ENCODE peak calls at places on chromosomes 1 and 21, in seven cellular contexts. Z is psoas muscle, V is progenitor cell of endocrine pancreas, Q is thoracic aorta, H is mucosa of descending colon, O is cardiac fibroblast, F is BJ. B is an unnamed sample.
A peak's percentile ranks its signal among the peaks of the same experiment; 100 is the strongest.

GRCh38 chr1:24830680-24831272 is 85.5 kb downstream of the CLIC4 start:
- DNase-seq in Z (no peak), V (no peak), Q (no peak), H (no peak), O (peak; percentile 86), F (peak; percentile 20), B (peak; percentile 50)

GRCh38 chr1:187928288-187928687 is 1099.5 kb downstream of the PLA2G4A start:
- DNase-seq in Z (no peak), V (no peak), Q (no peak), H (no peak), O (peak; percentile 55), F (no peak), B (peak; percentile 36)

GRCh38 chr1:244904119-244904518 is 39.8 kb upstream of the HNRNPU start:
- DNase-seq in Z (no peak), V (no peak), Q (no peak), H (no peak), O (no peak), F (no peak), B (no peak)

GRCh38 chr1:54132485-54132884 is 20.3 kb downstream of the CDCP2 start:
- DNase-seq in Z (no peak), V (no peak), Q (no peak), H (no peak), O (no peak), F (no peak), B (no peak)

GRCh38 chr1:41629136-41629535 is 144.7 kb upstream of the EDN2 start:
- DNase-seq in Z (no peak), V (no peak), Q (no peak), H (no peak), O (no peak), F (no peak), B (no peak)

GRCh38 chr1:190578015-190578414 is 100.4 kb upstream of the BRINP3 start:
- DNase-seq in Z (no peak), V (no peak), Q (no peak), H (no peak), O (no peak), F (no peak), B (no peak)

GRCh38 chr1:152348447-152348846 is 11.4 kb downstream of the FLG2 start:
- DNase-seq in Z (no peak), V (no peak), Q (no peak), H (no peak), O (no peak), F (no peak), B (no peak)

GRCh38 chr1:243946946-243947345 is 96.9 kb upstream of the AKT3 start:
- DNase-seq in Z (no peak), V (no peak), Q (no peak), H (no peak), O (peak; percentile 25), F (no peak), B (peak; percentile 47)

GRCh38 chr1:8345621-8346415 is 27.9 kb downstream of the SLC45A1 start:
- DNase-seq in Z (no peak), V (no peak), Q (no peak), H (no peak), O (no peak), F (no peak), B (no peak)

GRCh38 chr21:34807146-34807880 is 138.5 kb downstream of the CLIC6 start:
- DNase-seq in Z (no peak), V (no peak), Q (peak; percentile 30), H (no peak), O (peak; percentile 91), F (peak; percentile 70), B (peak; percentile 65)

GRCh38 chr1:183628537-183628936 is 7.0 kb downstream of the ARPC5 start:
- DNase-seq in Z (no peak), V (no peak), Q (no peak), H (no peak), O (no peak), F (no peak), B (no peak)

GRCh38 chr1:165851034-165851658 is 23.7 kb downstream of the UCK2 start:
- DNase-seq in Z (no peak), V (no peak), Q (no peak), H (no peak), O (peak; percentile 19), F (no peak), B (peak; percentile 52)

GRCh38 chr1:162159515-162159914 is 90.0 kb downstream of the NOS1AP start:
- DNase-seq in Z (no peak), V (no peak), Q (no peak), H (peak; percentile 71), O (no peak), F (no peak), B (no peak)

GRCh38 chr1:46064708-46065107 is 67.7 kb downstream of the PIK3R3 start:
- DNase-seq in Z (no peak), V (no peak), Q (no peak), H (no peak), O (no peak), F (no peak), B (no peak)

GRCh38 chr1:243455760-243456651 is 200.2 kb downstream of the SDCCAG8 start:
- DNase-seq in Z (no peak), V (no peak), Q (no peak), H (no peak), O (no peak), F (no peak), B (no peak)

GRCh38 chr1:236163460-236164153 is 21.3 kb downstream of the GPR137B start:
- DNase-seq in Z (no peak), V (no peak), Q (no peak), H (peak; percentile 41), O (no peak), F (no peak), B (peak; percentile 50)

DNA sequence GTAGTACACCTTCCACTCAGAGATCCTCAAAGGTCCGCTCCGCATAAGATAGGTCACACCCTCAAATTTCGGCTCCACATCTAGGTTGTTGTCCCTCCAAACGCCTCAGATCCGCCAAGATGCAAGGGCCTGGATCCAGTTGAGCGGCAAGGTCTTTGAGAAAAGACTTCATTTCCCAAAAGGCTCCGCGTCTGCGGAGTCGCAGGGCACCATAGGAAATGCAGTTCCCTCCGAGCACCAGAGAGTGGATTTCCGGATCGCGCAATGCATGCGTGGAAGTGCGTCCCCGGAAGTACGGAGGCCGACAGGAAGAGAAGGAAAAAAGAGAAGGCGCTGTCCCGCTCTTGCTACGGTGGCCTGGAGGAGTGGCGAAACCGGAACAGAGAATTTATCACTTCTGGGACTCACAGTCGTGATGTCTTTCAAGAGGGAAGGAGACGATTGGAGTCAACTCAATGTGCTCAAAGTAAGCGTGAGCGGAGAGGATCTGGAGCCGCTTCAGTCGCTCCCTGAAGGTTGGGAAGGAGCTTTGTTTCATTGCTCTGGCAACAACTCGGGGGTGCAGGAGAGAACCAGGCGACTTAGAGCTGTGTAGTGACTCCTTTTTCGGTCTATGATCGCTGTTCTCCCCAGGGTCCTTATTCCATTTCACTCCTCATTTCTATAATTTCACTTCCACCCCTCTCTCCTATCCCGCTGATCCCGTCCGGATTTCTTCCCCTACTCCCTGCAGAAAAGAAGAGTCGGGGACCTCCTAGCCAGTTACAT is at the start of the genes LYSMD1 and SCNM1:
- DNase-seq in Z (peak; percentile 98), V (peak; percentile 81), Q (peak; percentile 93), H (peak; percentile 99), O (peak; percentile 99), F (peak; percentile 93), B (peak; percentile 92)
- TF ChIP-seq CTCF in Z (no peak), V (no peak), Q (no peak), H (no peak), O (no peak), F (no peak), B (no peak)

DNA sequence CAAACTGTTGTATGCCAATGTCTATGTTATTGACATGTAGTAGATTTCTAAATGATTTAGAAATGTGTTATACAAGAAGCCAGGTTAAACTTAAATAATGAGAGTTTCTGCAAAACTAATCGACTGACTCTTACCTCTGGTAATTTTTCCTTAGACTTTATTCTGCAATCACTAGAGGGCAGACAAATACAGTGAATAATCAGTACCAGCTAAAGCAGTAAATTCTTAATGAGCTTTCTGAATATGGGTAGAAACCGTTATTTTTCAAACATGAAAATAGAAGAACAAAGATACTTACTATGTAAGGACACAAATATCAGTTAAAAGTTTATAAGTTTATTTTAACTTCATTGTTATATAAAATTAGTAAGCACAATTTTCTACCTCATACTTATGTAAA is 97.9 kb upstream of the RGS1 start:
- DNase-seq in Z (no peak), V (no peak), Q (no peak), H (no peak), O (peak; percentile 70), F (no peak), B (peak; percentile 41)
- TF ChIP-seq CTCF in Z (peak; percentile 24), V (peak; percentile 65), Q (peak; percentile 55), H (no peak), O (peak; percentile 39), F (peak; percentile 43), B (peak; percentile 27)

GRCh38 chr1:31401241-31401640 is 11.8 kb upstream of the SERINC2 start:
- DNase-seq in Z (no peak), V (no peak), Q (no peak), H (no peak), O (no peak), F (no peak), B (no peak)
- TF ChIP-seq CTCF in Z (no peak), V (no peak), Q (no peak), H (no peak), O (peak; percentile 7), F (no peak), B (no peak)

DNA sequence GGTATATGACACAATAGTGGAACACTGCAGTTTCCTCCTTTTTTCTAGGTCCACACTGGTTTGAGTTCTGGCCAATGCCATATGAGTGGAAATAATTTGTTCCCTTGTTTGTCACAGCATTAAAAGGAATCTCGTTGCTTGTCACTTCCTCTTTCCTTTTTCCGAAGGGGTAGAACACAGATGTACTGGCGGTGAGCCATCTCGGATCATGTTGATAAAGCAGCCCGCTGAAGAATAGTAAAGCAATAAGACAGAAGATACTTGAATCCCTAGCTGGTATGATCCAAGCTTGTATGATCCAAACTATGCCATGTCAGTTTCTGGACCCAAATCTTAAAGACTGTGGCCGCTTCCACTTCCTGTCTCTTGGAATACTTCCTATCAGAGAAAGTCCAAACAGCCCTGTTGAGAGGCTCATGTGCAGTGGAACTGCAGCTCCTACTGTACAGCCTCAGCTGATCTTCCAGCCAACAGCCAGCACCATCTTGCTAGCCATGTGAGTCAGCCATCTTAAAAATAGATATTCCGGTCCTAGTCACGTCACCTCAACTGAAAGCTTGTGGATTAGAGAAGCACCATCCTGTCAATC is 40.3 kb downstream of the CFHR5 start:
- DNase-seq in Z (no peak), V (no peak), Q (no peak), H (no peak), O (no peak), F (no peak), B (no peak)
- TF ChIP-seq CTCF in Z (no peak), V (no peak), Q (no peak), H (no peak), O (no peak), F (no peak), B (no peak)

B was measured in GM13976.